ENCODE peak calls at places on chromosomes 2 and 18, in nine cellular contexts. One of them, this sample, is unnamed.

GRCh38 chr18:27894746-27895145 is 282.2 kb downstream of the CDH2 start:
- DNase-seq in endothelial cell of umbilical vein: no peak
- DNase-seq in adrenal gland: no peak
- DNase-seq in transverse colon: no peak
- DNase-seq in upper lobe of left lung: no peak
- DNase-seq in ovary: no peak
- DNase-seq in heart left ventricle: no peak
- DNase-seq in stomach: no peak
- DNase-seq in HCT116: no peak
- DNase-seq in this sample: no peak

GRCh38 chr2:46267616-46268015 is 29.6 kb upstream of the EPAS1 start:
- DNase-seq in HCT116: no peak
- DNase-seq in transverse colon: no peak
- DNase-seq in ovary: no peak
- DNase-seq in endothelial cell of umbilical vein: peak; percentile 87
- DNase-seq in stomach: no peak
- DNase-seq in heart left ventricle: no peak
- DNase-seq in adrenal gland: no peak
- DNase-seq in upper lobe of left lung: no peak
- DNase-seq in this sample: no peak

GRCh38 chr2:41847744-41848441 is 199.9 kb upstream of the PKDCC start:
- DNase-seq in upper lobe of left lung: peak; percentile 66
- DNase-seq in endothelial cell of umbilical vein: no peak
- DNase-seq in transverse colon: no peak
- DNase-seq in adrenal gland: peak; percentile 65
- DNase-seq in stomach: no peak
- DNase-seq in ovary: no peak
- DNase-seq in HCT116: no peak
- DNase-seq in heart left ventricle: no peak
- DNase-seq in this sample: no peak

GRCh38 chr2:65071499-65072180 is 15.4 kb downstream of the CEP68 start:
- DNase-seq in adrenal gland: peak; percentile 62
- DNase-seq in stomach: no peak
- DNase-seq in HCT116: no peak
- DNase-seq in ovary: peak; percentile 38
- DNase-seq in upper lobe of left lung: no peak
- DNase-seq in heart left ventricle: peak; percentile 74
- DNase-seq in transverse colon: no peak
- DNase-seq in endothelial cell of umbilical vein: no peak
- DNase-seq in this sample: no peak

GRCh38 chr2:137957033-137957432 is 7.2 kb upstream of the HNMT start:
- DNase-seq in heart left ventricle: no peak
- DNase-seq in upper lobe of left lung: no peak
- DNase-seq in HCT116: no peak
- DNase-seq in stomach: no peak
- DNase-seq in adrenal gland: no peak
- DNase-seq in endothelial cell of umbilical vein: no peak
- DNase-seq in transverse colon: no peak
- DNase-seq in ovary: no peak
- DNase-seq in this sample: no peak

GRCh38 chr2:43196773-43197567 is 29.4 kb downstream of the ZFP36L2 start:
- DNase-seq in adrenal gland: no peak
- DNase-seq in transverse colon: no peak
- DNase-seq in stomach: no peak
- DNase-seq in ovary: no peak
- DNase-seq in upper lobe of left lung: peak; percentile 47
- DNase-seq in heart left ventricle: no peak
- DNase-seq in endothelial cell of umbilical vein: no peak
- DNase-seq in HCT116: no peak
- DNase-seq in this sample: no peak

GRCh38 chr2:229270551-229271410 is at the start of gene PID1:
- DNase-seq in stomach: no peak
- DNase-seq in endothelial cell of umbilical vein: no peak
- DNase-seq in upper lobe of left lung: peak; percentile 48
- DNase-seq in adrenal gland: no peak
- DNase-seq in heart left ventricle: peak; percentile 68
- DNase-seq in transverse colon: peak; percentile 37
- DNase-seq in HCT116: no peak
- DNase-seq in ovary: peak; percentile 51
- DNase-seq in this sample: no peak

GRCh38 chr18:74522635-74523548 is 11.4 kb upstream of the CNDP1 start:
- DNase-seq in stomach: peak; percentile 18
- DNase-seq in heart left ventricle: no peak
- DNase-seq in ovary: no peak
- DNase-seq in HCT116: no peak
- DNase-seq in endothelial cell of umbilical vein: no peak
- DNase-seq in transverse colon: no peak
- DNase-seq in adrenal gland: no peak
- DNase-seq in upper lobe of left lung: no peak
- DNase-seq in this sample: no peak

GRCh38 chr2:138113871-138114525 is 149.7 kb downstream of the HNMT start:
- DNase-seq in endothelial cell of umbilical vein: no peak
- DNase-seq in transverse colon: no peak
- DNase-seq in stomach: no peak
- DNase-seq in adrenal gland: no peak
- DNase-seq in ovary: no peak
- DNase-seq in heart left ventricle: no peak
- DNase-seq in upper lobe of left lung: no peak
- DNase-seq in HCT116: no peak
- DNase-seq in this sample: no peak

GRCh38 chr2:239155806-239156480 is 244.9 kb downstream of the HDAC4 start:
- DNase-seq in transverse colon: no peak
- DNase-seq in upper lobe of left lung: no peak
- DNase-seq in ovary: no peak
- DNase-seq in endothelial cell of umbilical vein: no peak
- DNase-seq in heart left ventricle: no peak
- DNase-seq in stomach: peak; percentile 14
- DNase-seq in adrenal gland: peak; percentile 10
- DNase-seq in HCT116: no peak
- DNase-seq in this sample: no peak

GRCh38 chr2:165874445-165875039 is 79.0 kb downstream of the TTC21B start:
- DNase-seq in HCT116: peak; percentile 28
- DNase-seq in ovary: no peak
- DNase-seq in upper lobe of left lung: no peak
- DNase-seq in endothelial cell of umbilical vein: peak; percentile 65
- DNase-seq in adrenal gland: no peak
- DNase-seq in transverse colon: no peak
- DNase-seq in heart left ventricle: no peak
- DNase-seq in stomach: no peak
- DNase-seq in this sample: no peak

GRCh38 chr2:118319271-118319684 is 231.0 kb downstream of the INSIG2 start:
- DNase-seq in adrenal gland: no peak
- DNase-seq in stomach: no peak
- DNase-seq in ovary: no peak
- DNase-seq in upper lobe of left lung: no peak
- DNase-seq in heart left ventricle: no peak
- DNase-seq in transverse colon: no peak
- DNase-seq in endothelial cell of umbilical vein: no peak
- DNase-seq in HCT116: no peak
- DNase-seq in this sample: no peak

DNA sequence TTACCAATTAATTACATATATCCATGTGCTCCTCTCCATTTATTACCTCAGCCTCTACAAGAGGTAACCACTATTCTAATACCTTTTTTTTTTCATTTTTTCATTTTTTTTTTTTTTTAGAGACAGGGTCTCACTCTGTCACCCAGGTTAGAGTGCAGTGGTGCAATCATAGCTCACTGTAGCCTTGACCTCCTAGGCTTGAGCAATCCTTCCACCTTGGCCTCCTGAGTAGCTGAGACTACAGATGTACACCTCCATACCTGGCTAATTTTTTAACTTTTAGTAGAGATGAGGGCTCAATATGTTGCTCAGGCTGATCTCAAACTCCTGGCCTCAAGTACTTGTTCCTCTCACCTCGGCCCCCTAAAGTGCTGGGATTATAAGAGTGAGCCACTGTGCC is 10.6 kb downstream of the PPIL3 start:
- DNase-seq in endothelial cell of umbilical vein: no peak
- DNase-seq in stomach: no peak
- DNase-seq in upper lobe of left lung: no peak
- DNase-seq in HCT116: no peak
- DNase-seq in heart left ventricle: no peak
- DNase-seq in ovary: no peak
- DNase-seq in transverse colon: no peak
- DNase-seq in adrenal gland: no peak
- DNase-seq in this sample: no peak
- H3K4me1 ChIP-seq in endothelial cell of umbilical vein: no peaks in the 10 kb centered on the region
- H3K4me1 ChIP-seq in stomach: no peaks in the 10 kb centered on the region
- H3K4me1 ChIP-seq in upper lobe of left lung: no peaks in the 10 kb centered on the region
- H3K4me1 ChIP-seq in HCT116: no peaks in the 10 kb centered on the region
- H3K4me1 ChIP-seq in heart left ventricle: peaks cover 5% of the 10 kb centered on the region
- H3K4me1 ChIP-seq in ovary: no peaks in the 10 kb centered on the region
- H3K4me1 ChIP-seq in transverse colon: no peaks in the 10 kb centered on the region
- H3K4me1 ChIP-seq in adrenal gland: no peaks in the 10 kb centered on the region
- H3K4me1 ChIP-seq in this sample: no peaks in the 10 kb centered on the region

GRCh38 chr2:10920764-10921468 is 9.2 kb downstream of the KCNF1 start:
- DNase-seq in heart left ventricle: no peak
- DNase-seq in transverse colon: no peak
- DNase-seq in stomach: no peak
- DNase-seq in HCT116: no peak
- DNase-seq in ovary: no peak
- DNase-seq in endothelial cell of umbilical vein: no peak
- DNase-seq in adrenal gland: no peak
- DNase-seq in upper lobe of left lung: no peak
- DNase-seq in this sample: no peak

GRCh38 chr2:10917927-10918326 is 6.2 kb downstream of the KCNF1 start:
- DNase-seq in endothelial cell of umbilical vein: no peak
- DNase-seq in upper lobe of left lung: no peak
- DNase-seq in adrenal gland: no peak
- DNase-seq in transverse colon: no peak
- DNase-seq in heart left ventricle: no peak
- DNase-seq in stomach: no peak
- DNase-seq in HCT116: no peak
- DNase-seq in ovary: no peak
- DNase-seq in this sample: no peak

GRCh38 chr2:10919776-10920606 is 8.3 kb downstream of the KCNF1 start:
- DNase-seq in transverse colon: no peak
- DNase-seq in adrenal gland: no peak
- DNase-seq in endothelial cell of umbilical vein: no peak
- DNase-seq in upper lobe of left lung: no peak
- DNase-seq in stomach: no peak
- DNase-seq in HCT116: no peak
- DNase-seq in heart left ventricle: no peak
- DNase-seq in ovary: no peak
- DNase-seq in this sample: no peak

GRCh38 chr2:10918661-10919414 is 7.1 kb downstream of the KCNF1 start:
- DNase-seq in transverse colon: no peak
- DNase-seq in adrenal gland: peak; percentile 47
- DNase-seq in endothelial cell of umbilical vein: no peak
- DNase-seq in upper lobe of left lung: no peak
- DNase-seq in HCT116: no peak
- DNase-seq in heart left ventricle: no peak
- DNase-seq in ovary: no peak
- DNase-seq in stomach: peak; percentile 89
- DNase-seq in this sample: no peak

DNA sequence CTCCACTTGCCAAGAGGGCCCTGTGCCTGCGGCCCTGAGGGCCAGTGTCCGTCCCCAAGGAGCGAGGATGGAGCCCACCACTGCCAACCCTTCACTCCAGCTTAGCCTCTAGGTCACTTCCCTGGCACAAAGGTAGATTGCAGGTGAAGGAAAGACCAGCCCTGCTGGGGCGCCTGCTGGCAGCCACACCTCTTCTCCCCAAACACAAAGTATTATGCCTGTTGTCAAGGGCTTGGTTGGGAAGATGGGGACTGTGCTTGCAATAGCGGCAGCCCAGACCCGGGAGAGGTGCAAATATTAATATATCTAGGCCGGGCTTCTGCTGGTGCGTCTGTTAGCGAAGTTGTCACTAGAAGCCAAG is 7.7 kb downstream of the KCNF1 start:
- DNase-seq in endothelial cell of umbilical vein: no peak
- DNase-seq in stomach: no peak
- DNase-seq in ovary: no peak
- DNase-seq in HCT116: no peak
- DNase-seq in heart left ventricle: no peak
- DNase-seq in upper lobe of left lung: no peak
- DNase-seq in adrenal gland: no peak
- DNase-seq in transverse colon: no peak
- DNase-seq in this sample: no peak
- TF ChIP-seq POLR2A in endothelial cell of umbilical vein: no peak
- TF ChIP-seq POLR2A in stomach: no peak
- TF ChIP-seq POLR2A in ovary: no peak
- TF ChIP-seq POLR2A in HCT116: no peak
- TF ChIP-seq POLR2A in heart left ventricle: no peak
- TF ChIP-seq POLR2A in upper lobe of left lung: no peak
- TF ChIP-seq POLR2A in adrenal gland: no peak
- TF ChIP-seq POLR2A in transverse colon: no peak
- TF ChIP-seq POLR2A in this sample: no peak

GRCh38 chr2:110682267-110682666 is 4.4 kb upstream of the BUB1 start:
- DNase-seq in HCT116: no peak
- DNase-seq in ovary: no peak
- DNase-seq in endothelial cell of umbilical vein: no peak
- DNase-seq in adrenal gland: no peak
- DNase-seq in transverse colon: no peak
- DNase-seq in stomach: no peak
- DNase-seq in heart left ventricle: no peak
- DNase-seq in upper lobe of left lung: no peak
- DNase-seq in this sample: no peak
- H3K4me1 ChIP-seq in HCT116: peaks cover 10% of the 10 kb centered on the region
- H3K4me1 ChIP-seq in ovary: peaks cover 7% of the 10 kb centered on the region
- H3K4me1 ChIP-seq in endothelial cell of umbilical vein: peaks cover 11% of the 10 kb centered on the region
- H3K4me1 ChIP-seq in adrenal gland: peaks cover 15% of the 10 kb centered on the region
- H3K4me1 ChIP-seq in transverse colon: no peaks in the 10 kb centered on the region
- H3K4me1 ChIP-seq in stomach: peaks cover 18% of the 10 kb centered on the region
- H3K4me1 ChIP-seq in heart left ventricle: no peaks in the 10 kb centered on the region
- H3K4me1 ChIP-seq in upper lobe of left lung: peaks cover 4% of the 10 kb centered on the region
- H3K4me1 ChIP-seq in this sample: no peaks in the 10 kb centered on the region

GRCh38 chr18:2531751-2532150 is 39.6 kb downstream of the METTL4 start:
- DNase-seq in transverse colon: no peak
- DNase-seq in adrenal gland: no peak
- DNase-seq in HCT116: no peak
- DNase-seq in heart left ventricle: no peak
- DNase-seq in endothelial cell of umbilical vein: no peak
- DNase-seq in stomach: no peak
- DNase-seq in upper lobe of left lung: no peak
- DNase-seq in ovary: no peak
- DNase-seq in this sample: no peak

GRCh38 chr18:2534906-2535305 is 36.4 kb downstream of the METTL4 start:
- DNase-seq in heart left ventricle: no peak
- DNase-seq in transverse colon: no peak
- DNase-seq in ovary: no peak
- DNase-seq in HCT116: no peak
- DNase-seq in endothelial cell of umbilical vein: no peak
- DNase-seq in adrenal gland: no peak
- DNase-seq in upper lobe of left lung: no peak
- DNase-seq in stomach: no peak
- DNase-seq in this sample: no peak

GRCh38 chr18:2526320-2526719 is 45.0 kb downstream of the METTL4 start:
- DNase-seq in stomach: no peak
- DNase-seq in heart left ventricle: no peak
- DNase-seq in endothelial cell of umbilical vein: no peak
- DNase-seq in upper lobe of left lung: no peak
- DNase-seq in HCT116: no peak
- DNase-seq in transverse colon: no peak
- DNase-seq in adrenal gland: no peak
- DNase-seq in ovary: no peak
- DNase-seq in this sample: no peak

GRCh38 chr18:2532797-2533196 is 38.5 kb downstream of the METTL4 start:
- DNase-seq in transverse colon: no peak
- DNase-seq in endothelial cell of umbilical vein: no peak
- DNase-seq in HCT116: no peak
- DNase-seq in ovary: no peak
- DNase-seq in stomach: no peak
- DNase-seq in adrenal gland: no peak
- DNase-seq in upper lobe of left lung: no peak
- DNase-seq in heart left ventricle: no peak
- DNase-seq in this sample: no peak

GRCh38 chr18:2529154-2529553 is 42.2 kb downstream of the METTL4 start:
- DNase-seq in upper lobe of left lung: no peak
- DNase-seq in heart left ventricle: no peak
- DNase-seq in transverse colon: no peak
- DNase-seq in adrenal gland: no peak
- DNase-seq in endothelial cell of umbilical vein: no peak
- DNase-seq in stomach: no peak
- DNase-seq in ovary: no peak
- DNase-seq in HCT116: no peak
- DNase-seq in this sample: no peak
- TF ChIP-seq POLR2A in upper lobe of left lung: no peak
- TF ChIP-seq POLR2A in heart left ventricle: no peak
- TF ChIP-seq POLR2A in transverse colon: no peak
- TF ChIP-seq POLR2A in adrenal gland: no peak
- TF ChIP-seq POLR2A in endothelial cell of umbilical vein: no peak
- TF ChIP-seq POLR2A in stomach: no peak
- TF ChIP-seq POLR2A in ovary: no peak
- TF ChIP-seq POLR2A in HCT116: no peak
- TF ChIP-seq POLR2A in this sample: no peak